ENCODE peak calls at places on chromosomes 6 and 20, in ten cellular contexts. O is fibroblast of lung, N is astrocyte, J is mammary epithelial cell, B is mesendoderm, T is neuronal stem cell, S is IMR-90, A is GM23248, P is K562, E is HCT116. M is an unnamed sample.

GRCh38 chr6:16432075-16433032 is 194.0 kb downstream of the GMPR start:
- DNase-seq in O (peak; percentile 69), N (peak; percentile 62), J (no peak), B (no peak), T (no peak), S (peak; percentile 83), A (peak; percentile 45), P (no peak), E (no peak), M (no peak)

GRCh38 chr6:52512199-52512598 is 64.7 kb downstream of the TRAM2 start:
- DNase-seq in O (peak; percentile 91), N (peak; percentile 85), J (peak; percentile 41), B (no peak), T (no peak), S (peak; percentile 88), A (peak; percentile 95), P (peak; percentile 65), E (peak; percentile 10), M (no peak)

GRCh38 chr6:72649032-72649984 is 27.4 kb downstream of the KCNQ5 start:
- DNase-seq in O (peak; percentile 87), N (peak; percentile 83), J (peak; percentile 85), B (no peak), T (no peak), S (peak; percentile 83), A (peak; percentile 93), P (no peak), E (no peak), M (peak; percentile 23)

GRCh38 chr6:42452171-42453026 is 673 bp upstream of the TRERF1 start:
- DNase-seq in O (peak; percentile 81), N (peak; percentile 72), J (peak; percentile 69), B (peak; percentile 95), T (peak; percentile 80), S (peak; percentile 76), A (peak; percentile 79), P (peak; percentile 59), E (peak; percentile 60), M (no peak)

GRCh38 chr6:40409143-40409542 is 178.0 kb downstream of the LRFN2 start:
- DNase-seq in O (no peak), N (no peak), J (peak; percentile 42), B (peak; percentile 11), T (no peak), S (no peak), A (no peak), P (no peak), E (no peak), M (no peak)

GRCh38 chr6:125375841-125376240 is 74.1 kb upstream of the HDDC2 start:
- DNase-seq in O (no peak), N (no peak), J (no peak), B (no peak), T (no peak), S (no peak), A (peak; percentile 40), P (no peak), E (no peak), M (no peak)

GRCh38 chr6:27286141-27286540 is 25.9 kb downstream of the POM121L2 start:
- DNase-seq in O (no peak), N (no peak), J (no peak), B (no peak), T (no peak), S (no peak), A (no peak), P (no peak), E (no peak), M (no peak)

GRCh38 chr6:87588756-87589407 is 905 bp downstream of the RARS2 start:
- DNase-seq in O (peak; percentile 52), N (peak; percentile 57), J (peak; percentile 6), B (no peak), T (no peak), S (no peak), A (peak; percentile 64), P (peak; percentile 14), E (no peak), M (no peak)

GRCh38 chr6:136225496-136225895 is 24.6 kb downstream of the MTFR2 start:
- DNase-seq in O (peak; percentile 12), N (no peak), J (peak; percentile 33), B (peak; percentile 6), T (no peak), S (peak; percentile 31), A (peak; percentile 33), P (peak; percentile 50), E (no peak), M (no peak)

GRCh38 chr6:136228811-136229210 is 21.3 kb downstream of the MTFR2 start:
- DNase-seq in O (no peak), N (no peak), J (no peak), B (no peak), T (no peak), S (no peak), A (no peak), P (no peak), E (no peak), M (no peak)

GRCh38 chr6:136226027-136226673 is 24.0 kb downstream of the MTFR2 start:
- DNase-seq in O (peak; percentile 27), N (peak; percentile 24), J (no peak), B (peak; percentile 45), T (peak; percentile 42), S (peak; percentile 67), A (peak; percentile 72), P (peak; percentile 75), E (peak; percentile 36), M (no peak)

GRCh38 chr6:136230219-136230980 is 19.7 kb downstream of the MTFR2 start:
- DNase-seq in O (peak; percentile 13), N (no peak), J (no peak), B (no peak), T (no peak), S (peak; percentile 27), A (peak; percentile 65), P (no peak), E (no peak), M (no peak)

GRCh38 chr6:136226674-136227377 is 23.3 kb downstream of the MTFR2 start:
- DNase-seq in O (peak; percentile 32), N (no peak), J (no peak), B (no peak), T (no peak), S (peak; percentile 74), A (peak; percentile 5), P (peak; percentile 73), E (no peak), M (no peak)
- H3K4me3 ChIP-seq in O (no peak overlapping the region), N (no peak overlapping the region), J (no peak overlapping the region), B (no peak overlapping the region), T (no peak overlapping the region), S (no peak overlapping the region), A (peak overlapping the region; percentile 61), P (no peak overlapping the region), E (no peak overlapping the region), M (no peak overlapping the region)

GRCh38 chr6:37550436-37550835 is 50.7 kb upstream of the CCDC167 start:
- DNase-seq in O (peak; percentile 72), N (peak; percentile 70), J (no peak), B (no peak), T (no peak), S (peak; percentile 64), A (peak; percentile 75), P (no peak), E (no peak), M (no peak)

GRCh38 chr6:37551002-37551401 is 51.3 kb upstream of the CCDC167 start:
- DNase-seq in O (no peak), N (no peak), J (no peak), B (no peak), T (no peak), S (no peak), A (no peak), P (no peak), E (no peak), M (no peak)

GRCh38 chr6:37547564-37548061 is 47.9 kb upstream of the CCDC167 start:
- DNase-seq in O (peak; percentile 70), N (peak; percentile 61), J (peak; percentile 91), B (no peak), T (no peak), S (peak; percentile 71), A (peak; percentile 53), P (no peak), E (no peak), M (peak; percentile 82)

GRCh38 chr6:37548067-37548674 is 48.5 kb upstream of the CCDC167 start:
- DNase-seq in O (no peak), N (no peak), J (no peak), B (no peak), T (no peak), S (peak; percentile 41), A (peak; percentile 56), P (no peak), E (no peak), M (no peak)

DNA sequence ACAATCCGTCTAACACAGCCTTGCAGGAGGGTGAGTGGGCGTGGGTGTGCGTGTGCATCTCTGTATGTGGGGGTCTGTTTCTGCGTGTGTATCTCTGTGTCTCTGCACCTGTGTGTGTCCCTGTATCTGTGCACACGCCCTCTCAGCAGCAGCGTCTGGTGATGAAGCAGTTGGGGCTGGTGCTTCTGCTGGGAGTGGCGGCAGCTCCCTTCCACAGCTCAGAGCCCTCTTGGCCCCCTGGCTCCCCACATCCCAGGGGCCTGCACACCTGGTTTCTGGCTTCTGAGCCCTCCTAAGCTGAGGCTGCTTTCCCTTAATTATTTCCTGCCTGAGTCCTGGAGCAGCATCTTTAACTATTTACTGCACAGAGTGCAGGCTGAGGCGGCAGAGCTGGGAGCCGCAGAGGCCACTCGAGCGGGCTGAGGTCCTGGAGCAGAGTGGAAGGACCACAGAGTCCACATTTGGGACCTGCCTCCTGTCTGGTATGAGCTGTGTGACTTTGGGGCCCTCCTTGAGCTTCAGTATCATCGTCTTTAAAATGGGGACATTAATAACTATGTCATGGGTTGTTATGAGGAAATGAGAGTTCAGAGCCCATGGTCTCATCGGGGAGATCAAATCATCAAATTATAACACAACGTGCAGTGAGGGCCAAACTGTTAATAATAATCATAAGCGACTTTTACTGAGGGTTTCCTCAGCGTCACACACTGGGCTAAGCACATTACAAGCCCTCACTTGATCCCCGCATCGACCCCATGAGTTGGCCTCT is 49.7 kb upstream of the CCDC167 start:
- DNase-seq in O (no peak), N (no peak), J (no peak), B (no peak), T (no peak), S (no peak), A (no peak), P (no peak), E (no peak), M (no peak)
- H3K4me2 ChIP-seq in O (no peak overlapping the region), N (no peak overlapping the region), J (no peak overlapping the region), B (no peak overlapping the region), T (no peak overlapping the region), S (no peak overlapping the region), A (no peak overlapping the region), P (no peak overlapping the region), E (no peak overlapping the region), M (no peak overlapping the region)

GRCh38 chr6:56537223-56537770 is 105.4 kb downstream of the DST start:
- DNase-seq in O (no peak), N (no peak), J (no peak), B (peak; percentile 19), T (no peak), S (no peak), A (no peak), P (no peak), E (no peak), M (no peak)

GRCh38 chr6:56540950-56541600 is 101.6 kb downstream of the DST start:
- DNase-seq in O (peak; percentile 31), N (peak; percentile 24), J (no peak), B (no peak), T (no peak), S (peak; percentile 58), A (peak; percentile 57), P (peak; percentile 50), E (no peak), M (no peak)

GRCh38 chr6:56539503-56540105 is 103.1 kb downstream of the DST start:
- DNase-seq in O (no peak), N (no peak), J (no peak), B (no peak), T (no peak), S (no peak), A (no peak), P (no peak), E (no peak), M (no peak)

GRCh38 chr6:56540232-56540631 is 102.5 kb downstream of the DST start:
- DNase-seq in O (no peak), N (no peak), J (no peak), B (no peak), T (no peak), S (no peak), A (no peak), P (no peak), E (no peak), M (no peak)

DNA sequence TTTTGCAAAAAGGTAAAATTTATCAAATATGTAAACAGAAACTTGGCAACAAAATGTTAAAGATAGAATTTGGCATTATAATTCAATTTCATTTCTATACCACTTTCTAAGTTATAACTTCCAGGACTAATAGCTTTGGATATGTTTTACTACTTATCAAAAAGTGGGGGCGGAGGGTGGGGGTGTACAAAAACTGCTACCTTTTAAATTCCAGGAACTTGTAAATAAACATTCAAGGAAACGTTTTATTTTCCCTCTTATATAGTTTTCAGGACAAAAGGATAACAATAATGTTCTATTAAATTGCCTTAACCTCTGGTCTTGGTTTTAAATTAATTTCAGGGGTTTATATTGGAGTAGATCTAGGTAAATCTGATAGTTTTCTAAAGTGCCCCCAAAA is 103.8 kb downstream of the DST start:
- DNase-seq in O (no peak), N (no peak), J (no peak), B (no peak), T (no peak), S (no peak), A (no peak), P (no peak), E (no peak), M (no peak)
- H3K9ac ChIP-seq in O (no peak overlapping the region), N (no peak overlapping the region), J (no peak overlapping the region), B (no peak overlapping the region), T (no peak overlapping the region), S (no peak overlapping the region), A (peak overlapping the region; percentile 79), P (no peak overlapping the region), E (no peak overlapping the region), M (no peak overlapping the region)

DNA sequence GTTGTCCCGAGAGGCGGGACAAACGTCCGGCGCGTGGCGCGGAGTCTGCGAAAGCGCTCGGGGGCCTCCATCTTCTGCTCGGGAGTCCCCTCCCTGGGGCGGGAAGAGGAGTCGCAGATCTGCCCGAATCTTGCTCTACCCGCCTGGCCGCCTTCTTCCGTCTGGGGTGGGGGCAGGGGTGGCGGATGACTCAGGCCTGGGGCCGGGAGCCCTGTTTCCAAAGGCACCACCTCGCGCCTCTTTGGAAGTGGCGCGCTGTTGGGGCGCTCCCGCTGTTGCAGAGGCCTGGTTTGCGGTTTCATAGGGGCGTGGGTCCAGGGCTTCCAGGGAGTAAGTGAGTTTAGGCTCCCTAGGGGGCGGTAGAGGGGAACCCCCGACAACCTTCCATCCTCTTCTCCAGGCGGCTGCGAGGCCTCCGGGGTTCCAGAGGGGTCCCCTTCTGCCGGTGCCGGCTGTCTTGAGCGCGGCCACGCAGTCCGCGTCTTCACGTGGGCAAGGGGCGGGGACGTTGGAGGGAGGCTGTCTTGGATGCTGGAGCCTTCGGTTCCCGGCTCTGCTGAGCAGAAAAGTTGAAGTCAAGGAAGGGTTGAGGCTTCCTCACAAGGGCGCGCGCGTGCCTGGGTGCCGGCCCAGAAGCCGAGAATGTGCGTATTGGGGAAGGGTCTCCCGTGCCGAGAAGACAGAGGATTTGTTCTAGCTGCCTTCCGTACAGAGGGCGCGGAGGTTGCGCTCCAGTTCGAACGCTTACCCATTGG is 2.6 kb upstream of the TFAP2C start:
- DNase-seq in O (peak; percentile 21), N (no peak), J (no peak), B (peak; percentile 84), T (peak; percentile 71), S (no peak), A (peak; percentile 52), P (peak; percentile 48), E (peak; percentile 10), M (no peak)
- H3K4me3 ChIP-seq in O (no peak overlapping the region), N (no peak overlapping the region), J (no peak overlapping the region), B (no peak overlapping the region), T (no peak overlapping the region), S (no peak overlapping the region), A (no peak overlapping the region), P (no peak overlapping the region), E (no peak overlapping the region), M (no peak overlapping the region)

M was measured in keratinocyte.